ENCODE peak calls at places on chromosomes 13 and 19, in five cellular contexts. S, G, L, B and H are unnamed samples.

GRCh38 chr19:39138221-39139211 is 12.9 kb downstream of the PAK4 start:
- DNase-seq in S (no peak), G (no peak), L (no peak), B (no peak), H (no peak)

GRCh38 chr13:80498433-80498832 is 157.5 kb upstream of the SPRY2 start:
- DNase-seq in S (no peak), G (no peak), L (no peak), B (no peak), H (no peak)

GRCh38 chr19:58009666-58010301 is 7.2 kb upstream of the ZNF606 start:
- DNase-seq in S (peak; percentile 75), G (peak; percentile 56), L (peak; percentile 77), B (peak; percentile 95), H (peak; percentile 67)

GRCh38 chr19:43941209-43941608 is 6.1 kb upstream of the ZNF45 start:
- DNase-seq in S (no peak), G (no peak), L (no peak), B (no peak), H (no peak)

GRCh38 chr13:38752726-38753125 is 65.8 kb downstream of the FREM2 start:
- DNase-seq in S (no peak), G (no peak), L (no peak), B (no peak), H (no peak)

GRCh38 chr13:48222358-48223015 is 10.5 kb upstream of the ITM2B start:
- DNase-seq in S (no peak), G (no peak), L (peak; percentile 75), B (no peak), H (no peak)

GRCh38 chr13:36787181-36787580 is 31.8 kb upstream of the RFXAP start:
- DNase-seq in S (no peak), G (no peak), L (no peak), B (no peak), H (no peak)

GRCh38 chr19:1163934-1164683 is 10.0 kb downstream of the SBNO2 start:
- DNase-seq in S (no peak), G (no peak), L (no peak), B (no peak), H (no peak)

GRCh38 chr13:82058364-82058763 is 1717.4 kb upstream of the SPRY2 start:
- DNase-seq in S (no peak), G (no peak), L (no peak), B (no peak), H (no peak)

GRCh38 chr13:19050901-19051300 is 130.7 kb downstream of the TUBA3C start:
- DNase-seq in S (no peak), G (no peak), L (no peak), B (no peak), H (no peak)

GRCh38 chr13:61756031-61756430 is 340.4 kb upstream of the PCDH20 start:
- DNase-seq in S (no peak), G (no peak), L (no peak), B (no peak), H (no peak)

GRCh38 chr13:28463481-28463880 is 31.4 kb downstream of the FLT1 start:
- DNase-seq in S (peak; percentile 78), G (no peak), L (no peak), B (no peak), H (no peak)

GRCh38 chr19:10797541-10798256 is 38.3 kb downstream of the TMED1 start:
- DNase-seq in S (peak; percentile 48), G (no peak), L (no peak), B (no peak), H (peak; percentile 89)

GRCh38 chr19:46408611-46409039 is 4.7 kb downstream of the CCDC8 start:
- DNase-seq in S (no peak), G (no peak), L (peak; percentile 89), B (peak; percentile 73), H (no peak)
- H3K4me3 ChIP-seq in S (no peak overlapping the region), G (peak overlapping the region; percentile 31), L (no peak overlapping the region), B (no peak overlapping the region), H (no peak overlapping the region)

GRCh38 chr19:2329162-2329505 is 650 bp downstream of the SPPL2B start:
- DNase-seq in S (no peak), G (no peak), L (no peak), B (no peak), H (no peak)

GRCh38 chr19:2328401-2329161 is at the start of the genes LSM7 and SPPL2B:
- DNase-seq in S (peak; percentile 90), G (peak; percentile 48), L (peak; percentile 89), B (peak; percentile 93), H (peak; percentile 89)

GRCh38 chr19:2330632-2331284 is 2.3 kb downstream of the SPPL2B start:
- DNase-seq in S (no peak), G (no peak), L (no peak), B (no peak), H (no peak)

GRCh38 chr19:2330255-2330631 is 1.8 kb downstream of the SPPL2B start:
- DNase-seq in S (no peak), G (no peak), L (no peak), B (no peak), H (no peak)

GRCh38 chr19:2329528-2329927 is 1.0 kb downstream of the SPPL2B start:
- DNase-seq in S (no peak), G (no peak), L (no peak), B (no peak), H (no peak)
- H3K4me3 ChIP-seq in S (peak overlapping the region; percentile 87), G (peak overlapping the region; percentile 96), L (peak overlapping the region; percentile 99), B (peak overlapping the region; percentile 86), H (peak overlapping the region; percentile 95)

GRCh38 chr19:28794301-28794700 is 418.6 kb downstream of the UQCRFS1 start:
- DNase-seq in S (no peak), G (no peak), L (no peak), B (no peak), H (no peak)
- H3K4me3 ChIP-seq in S (no peak overlapping the region), G (peak overlapping the region; percentile 39), L (peak overlapping the region; percentile 54), B (peak overlapping the region; percentile 40), H (no peak overlapping the region)

DNA sequence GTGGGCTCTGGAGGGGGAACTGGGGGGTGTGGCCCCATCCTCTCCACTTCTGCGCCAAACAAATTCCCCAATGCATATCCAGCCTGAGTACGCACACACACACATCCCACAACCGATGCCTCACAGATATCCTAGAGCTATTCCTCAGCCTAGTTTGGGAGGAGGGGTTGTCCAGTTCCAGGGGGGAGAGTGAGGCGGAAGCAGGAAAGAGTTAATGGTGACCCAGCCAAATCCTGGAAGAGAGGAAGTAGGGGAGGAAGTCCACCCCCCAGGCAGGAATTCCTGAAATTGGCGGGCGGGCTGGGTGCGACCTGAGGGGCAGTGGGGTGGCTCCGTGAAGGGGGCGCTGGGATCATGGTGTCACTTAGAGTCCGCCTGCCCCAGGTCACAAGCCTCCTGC is 897 bp downstream of the GPR4 start:
- DNase-seq in S (peak; percentile 18), G (no peak), L (no peak), B (no peak), H (no peak)
- H3K4me3 ChIP-seq in S (peak overlapping the region; percentile 80), G (peak overlapping the region; percentile 27), L (peak overlapping the region; percentile 47), B (no peak overlapping the region), H (no peak overlapping the region)

DNA sequence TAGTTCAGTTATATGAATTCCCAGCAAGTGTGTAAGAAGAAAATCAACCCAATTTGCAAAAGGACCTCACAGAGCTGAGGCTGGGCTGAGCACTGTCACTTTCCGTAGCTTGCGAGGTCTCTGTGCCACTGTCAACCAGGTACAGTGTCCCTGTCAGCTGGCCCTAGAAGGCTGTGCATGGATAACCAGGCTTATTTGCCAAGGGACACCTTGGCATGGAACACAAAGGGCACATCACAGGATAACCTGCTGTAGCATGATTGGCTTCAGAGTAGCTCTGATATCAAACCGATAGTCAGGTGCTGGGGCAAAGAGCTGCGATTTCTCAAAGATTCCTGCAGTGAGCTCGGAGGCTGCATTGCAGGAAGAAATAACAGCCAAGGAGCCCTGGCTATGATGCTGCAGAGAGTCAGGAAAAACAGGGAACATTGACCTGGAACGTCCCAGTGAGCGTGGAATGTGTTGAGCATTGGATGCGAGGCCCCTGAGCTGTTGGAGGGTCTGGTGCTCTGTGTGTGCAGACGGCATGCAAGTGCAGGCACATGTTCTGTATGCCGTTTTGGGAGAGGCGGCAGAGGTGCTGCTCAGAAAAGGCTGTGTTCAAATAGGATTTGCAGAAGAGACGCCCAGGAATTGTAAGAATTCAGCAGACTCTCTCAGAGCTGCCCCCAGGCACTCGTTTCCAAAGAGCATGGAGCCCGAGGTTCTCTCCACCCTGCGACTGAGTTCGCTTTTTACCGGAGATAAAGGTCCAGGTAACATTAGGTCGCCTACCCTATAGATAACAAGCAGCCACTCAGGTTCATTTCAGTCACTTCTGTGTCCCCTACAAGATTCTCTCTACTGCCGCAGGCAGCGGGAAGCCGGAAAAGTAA is 213.5 kb upstream of the IRS2 start:
- DNase-seq in S (no peak), G (no peak), L (no peak), B (no peak), H (no peak)
- H3K4me3 ChIP-seq in S (no peak overlapping the region), G (no peak overlapping the region), L (no peak overlapping the region), B (no peak overlapping the region), H (no peak overlapping the region)

GRCh38 chr13:50712882-50713281 is 130.6 kb downstream of the DLEU7 start:
- DNase-seq in S (no peak), G (no peak), L (no peak), B (no peak), H (no peak)

GRCh38 chr13:50712469-50712868 is 131.0 kb downstream of the DLEU7 start:
- DNase-seq in S (no peak), G (no peak), L (no peak), B (no peak), H (no peak)

GRCh38 chr13:50715402-50716146 is 127.9 kb downstream of the DLEU7 start:
- DNase-seq in S (no peak), G (no peak), L (no peak), B (no peak), H (no peak)

GRCh38 chr13:50714886-50715285 is 128.6 kb downstream of the DLEU7 start:
- DNase-seq in S (no peak), G (no peak), L (no peak), B (no peak), H (no peak)

DNA sequence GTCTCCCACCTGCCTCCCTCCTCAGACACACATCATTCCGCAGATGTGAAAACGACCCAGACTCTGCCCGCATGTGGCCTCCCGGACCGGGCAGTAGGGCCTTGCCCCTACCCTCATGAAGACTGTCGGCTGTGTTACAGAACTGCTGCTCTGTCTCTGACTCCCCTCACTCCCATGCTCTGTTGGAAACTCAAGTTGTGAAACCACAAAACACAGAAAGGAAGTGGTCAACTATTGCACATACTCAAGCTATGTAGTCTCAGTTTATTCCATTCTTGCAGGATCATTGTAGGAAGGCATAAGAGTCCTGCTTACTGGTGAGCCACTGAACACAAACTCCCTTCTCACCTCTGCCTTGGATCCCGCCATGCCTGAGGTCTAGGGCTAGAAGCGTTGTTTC is 129.6 kb downstream of the DLEU7 start:
- DNase-seq in S (no peak), G (peak; percentile 87), L (no peak), B (no peak), H (no peak)
- H3K4me3 ChIP-seq in S (no peak overlapping the region), G (no peak overlapping the region), L (no peak overlapping the region), B (no peak overlapping the region), H (peak overlapping the region; percentile 12)